ENCODE peak calls at places on chromosomes 6 and 20, in nine cellular contexts. U, H, R, S, T, W, J, L and Q are unnamed samples.

GRCh38 chr6:42113929-42114636 is 28.3 kb downstream of the C6orf132 start:
- DNase-seq in U (no peak), H (no peak), R (no peak), S (no peak), T (no peak), W (no peak), J (peak; percentile 63), L (no peak), Q (no peak)

GRCh38 chr6:56709650-56710049 is 67.0 kb upstream of the DST start:
- DNase-seq in U (no peak), H (no peak), R (no peak), S (no peak), T (no peak), W (no peak), J (no peak), L (no peak), Q (no peak)

GRCh38 chr20:51262240-51262639 is 239.3 kb upstream of the KCNG1 start:
- DNase-seq in U (no peak), H (no peak), R (no peak), S (no peak), T (no peak), W (no peak), J (no peak), L (no peak), Q (no peak)

GRCh38 chr6:147510949-147511590 is 2.6 kb downstream of the SAMD5 start:
- DNase-seq in U (no peak), H (no peak), R (no peak), S (no peak), T (no peak), W (no peak), J (no peak), L (no peak), Q (no peak)

GRCh38 chr20:8549192-8549591 is 417.1 kb downstream of the PLCB1 start:
- DNase-seq in U (no peak), H (no peak), R (no peak), S (no peak), T (no peak), W (no peak), J (no peak), L (no peak), Q (no peak)

GRCh38 chr6:47832386-47833080 is 50.7 kb downstream of the OPN5 start:
- DNase-seq in U (no peak), H (no peak), R (no peak), S (no peak), T (no peak), W (no peak), J (peak; percentile 53), L (no peak), Q (no peak)

GRCh38 chr6:72950114-72950860 is 275.0 kb downstream of the KHDC1L start:
- DNase-seq in U (peak; percentile 64), H (no peak), R (no peak), S (no peak), T (peak; percentile 77), W (no peak), J (peak; percentile 62), L (no peak), Q (no peak)

GRCh38 chr20:47133809-47134456 is 222.6 kb downstream of the ZMYND8 start:
- DNase-seq in U (no peak), H (no peak), R (no peak), S (no peak), T (peak; percentile 62), W (no peak), J (peak; percentile 89), L (no peak), Q (no peak)

GRCh38 chr20:1664911-1665310 is 7.3 kb upstream of the SIRPG start:
- DNase-seq in U (no peak), H (peak; percentile 76), R (no peak), S (peak; percentile 84), T (no peak), W (no peak), J (no peak), L (no peak), Q (no peak)

GRCh38 chr20:13034115-13034514 is 25.3 kb downstream of the SPTLC3 start:
- DNase-seq in U (no peak), H (no peak), R (no peak), S (no peak), T (no peak), W (no peak), J (no peak), L (no peak), Q (no peak)

GRCh38 chr20:23639490-23639958 is 1.8 kb upstream of the CST3 start:
- DNase-seq in U (no peak), H (no peak), R (no peak), S (no peak), T (no peak), W (no peak), J (no peak), L (no peak), Q (no peak)

GRCh38 chr20:54708229-54708628 is 232.8 kb downstream of the DOK5 start:
- DNase-seq in U (no peak), H (no peak), R (no peak), S (no peak), T (no peak), W (no peak), J (no peak), L (no peak), Q (no peak)

GRCh38 chr6:124970243-124970642 is 8.0 kb downstream of the RNF217 start:
- DNase-seq in U (no peak), H (no peak), R (no peak), S (no peak), T (no peak), W (no peak), J (peak; percentile 56), L (no peak), Q (no peak)

GRCh38 chr6:101716387-101716786 is 322.9 kb downstream of the GRIK2 start:
- DNase-seq in U (no peak), H (no peak), R (no peak), S (no peak), T (no peak), W (no peak), J (no peak), L (no peak), Q (no peak)

GRCh38 chr20:35604444-35604750 is 11.2 kb upstream of the SPAG4 start:
- DNase-seq in U (no peak), H (no peak), R (peak; percentile 83), S (peak; percentile 66), T (no peak), W (no peak), J (peak; percentile 31), L (no peak), Q (no peak)

GRCh38 chr20:10131612-10132345 is 86.9 kb upstream of the SNAP25 start:
- DNase-seq in U (no peak), H (no peak), R (peak; percentile 64), S (no peak), T (peak; percentile 55), W (peak; percentile 8), J (peak; percentile 56), L (peak; percentile 69), Q (no peak)

GRCh38 chr6:64012351-64013060 is 376.9 kb downstream of the PHF3 start:
- DNase-seq in U (no peak), H (no peak), R (peak; percentile 49), S (no peak), T (peak; percentile 2), W (peak; percentile 13), J (peak; percentile 64), L (no peak), Q (no peak)
- TF ChIP-seq CTCF in U (peak; percentile 21), H (no peak), R (peak; percentile 84), S (no peak), T (peak; percentile 87), W (peak; percentile 66), J (peak; percentile 92), L (no peak), Q (peak; percentile 68)

DNA sequence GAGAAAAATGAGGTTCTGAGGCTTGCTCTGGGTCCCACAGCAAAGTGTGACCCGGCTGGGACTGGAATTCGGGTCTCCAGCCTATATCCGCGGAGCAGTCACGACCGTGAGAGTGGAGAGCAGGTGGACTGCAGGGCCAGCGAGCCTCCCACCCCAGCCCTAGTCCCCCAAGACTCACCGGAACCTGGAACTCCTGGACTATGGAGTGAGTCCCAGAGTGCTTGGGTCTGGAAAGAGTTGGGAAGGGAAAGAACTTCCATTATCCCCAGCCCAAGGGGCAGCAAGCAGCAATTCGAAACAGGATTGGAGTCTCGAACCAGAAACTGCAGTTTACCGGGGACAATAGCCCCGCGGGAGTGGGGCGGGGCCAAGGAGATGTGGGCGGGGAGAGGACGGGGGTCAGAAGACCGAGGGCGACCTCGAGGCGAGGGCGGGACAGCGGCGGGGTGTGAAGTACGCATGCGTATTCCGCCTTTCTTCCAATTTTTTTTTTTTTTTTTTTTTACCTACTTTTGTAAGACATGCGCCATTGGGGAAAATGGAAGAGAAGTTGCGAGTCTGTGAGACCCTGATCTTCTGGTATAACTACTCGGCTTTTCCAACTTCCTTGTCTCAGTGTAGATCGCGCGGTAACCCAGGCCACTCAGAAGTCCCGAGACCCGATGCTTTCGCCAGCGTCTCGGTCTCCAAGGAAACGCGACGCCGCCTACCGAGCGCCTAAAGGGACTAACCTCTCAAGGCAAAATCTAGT is at the start of gene C20orf96:
- DNase-seq in U (peak; percentile 68), H (peak; percentile 88), R (peak; percentile 92), S (peak; percentile 97), T (peak; percentile 90), W (peak; percentile 94), J (peak; percentile 93), L (peak; percentile 94), Q (peak; percentile 83)
- TF ChIP-seq CTCF in U (peak; percentile 49), H (peak; percentile 34), R (peak; percentile 53), S (no peak), T (peak; percentile 69), W (no peak), J (peak; percentile 40), L (no peak), Q (peak; percentile 50)

GRCh38 chr6:38283734-38284362 is 355.9 kb downstream of the BTBD9 start:
- DNase-seq in U (no peak), H (no peak), R (no peak), S (no peak), T (peak; percentile 44), W (no peak), J (no peak), L (no peak), Q (no peak)

GRCh38 chr6:38279945-38280588 is 359.7 kb downstream of the BTBD9 start:
- DNase-seq in U (no peak), H (no peak), R (no peak), S (no peak), T (no peak), W (no peak), J (no peak), L (no peak), Q (no peak)

GRCh38 chr6:38281131-38281530 is 358.6 kb downstream of the BTBD9 start:
- DNase-seq in U (no peak), H (no peak), R (no peak), S (no peak), T (no peak), W (no peak), J (no peak), L (no peak), Q (no peak)

GRCh38 chr6:38282911-38283310 is 356.8 kb downstream of the BTBD9 start:
- DNase-seq in U (no peak), H (no peak), R (no peak), S (no peak), T (no peak), W (no peak), J (no peak), L (no peak), Q (no peak)

GRCh38 chr6:38279423-38279822 is 360.3 kb downstream of the BTBD9 start:
- DNase-seq in U (no peak), H (no peak), R (no peak), S (no peak), T (no peak), W (no peak), J (no peak), L (no peak), Q (no peak)
- TF ChIP-seq CTCF in U (peak; percentile 32), H (no peak), R (peak; percentile 36), S (no peak), T (peak; percentile 31), W (no peak), J (no peak), L (no peak), Q (peak; percentile 21)

GRCh38 chr6:87237804-87238203 is 82.4 kb downstream of the ZNF292 start:
- DNase-seq in U (peak; percentile 1), H (no peak), R (no peak), S (no peak), T (no peak), W (no peak), J (peak; percentile 31), L (no peak), Q (no peak)
- TF ChIP-seq CTCF in U (peak; percentile 39), H (peak; percentile 75), R (peak; percentile 61), S (peak; percentile 45), T (peak; percentile 30), W (peak; percentile 16), J (peak; percentile 46), L (peak; percentile 52), Q (peak; percentile 50)